ENCODE peak calls at places on chromosomes 1 and 21, in six cellular contexts. T is lower leg skin, P is cardiac fibroblast, Z is PC-3, F is brain microvascular endothelial cell, H is AG09319. V is an unnamed sample.

GRCh38 chr1:207845109-207845508 is 65.8 kb downstream of the CD34 start:
- DNase-seq in T (peak; percentile 80), P (no peak), Z (no peak), F (no peak), H (no peak), V (no peak)

GRCh38 chr1:177311111-177311510 is 140.4 kb downstream of the BRINP2 start:
- DNase-seq in T (no peak), P (no peak), Z (no peak), F (no peak), H (no peak), V (no peak)

GRCh38 chr1:208654241-208654640 is 410.1 kb upstream of the PLXNA2 start:
- DNase-seq in T (no peak), P (peak; percentile 19), Z (peak; percentile 76), F (peak; percentile 5), H (no peak), V (peak; percentile 12)

GRCh38 chr1:157969693-157970485 is 23.6 kb upstream of the KIRREL1 start:
- DNase-seq in T (no peak), P (peak; percentile 92), Z (peak; percentile 95), F (peak; percentile 84), H (peak; percentile 57), V (peak; percentile 66)

GRCh38 chr1:248045209-248045608 is 1.4 kb upstream of the OR2L3 start:
- DNase-seq in T (no peak), P (no peak), Z (no peak), F (no peak), H (no peak), V (no peak)

GRCh38 chr1:201598396-201598795 is 59.5 kb downstream of the NAV1 start:
- DNase-seq in T (no peak), P (no peak), Z (no peak), F (no peak), H (no peak), V (no peak)

GRCh38 chr1:70979879-70980278 is 67.7 kb downstream of the PTGER3 start:
- DNase-seq in T (no peak), P (no peak), Z (no peak), F (no peak), H (no peak), V (no peak)

GRCh38 chr21:37711294-37711844 is 204.9 kb downstream of the KCNJ6 start:
- DNase-seq in T (no peak), P (no peak), Z (no peak), F (no peak), H (no peak), V (no peak)

GRCh38 chr1:231315887-231316286 is 21.8 kb downstream of the EXOC8 start:
- DNase-seq in T (peak; percentile 78), P (peak; percentile 48), Z (peak; percentile 68), F (no peak), H (no peak), V (peak; percentile 36)

GRCh38 chr1:85606414-85606800 is 25.8 kb downstream of the CCN1 start:
- DNase-seq in T (no peak), P (no peak), Z (peak; percentile 31), F (no peak), H (no peak), V (no peak)

GRCh38 chr1:76870037-76870436 is 2.8 kb downstream of the ST6GALNAC5 start:
- DNase-seq in T (no peak), P (no peak), Z (no peak), F (no peak), H (no peak), V (no peak)

GRCh38 chr1:91502138-91502881 is 1.7 kb downstream of the CDC7 start:
- DNase-seq in T (no peak), P (no peak), Z (peak; percentile 3), F (no peak), H (no peak), V (no peak)

GRCh38 chr21:36504067-36505058 is 24.4 kb upstream of the CLDN14 start:
- DNase-seq in T (no peak), P (peak; percentile 76), Z (peak; percentile 78), F (peak; percentile 45), H (peak; percentile 35), V (peak; percentile 54)

GRCh38 chr1:145956776-145957442 is 908 bp downstream of the LIX1L start:
- DNase-seq in T (peak; percentile 72), P (peak; percentile 85), Z (no peak), F (no peak), H (no peak), V (no peak)

GRCh38 chr1:35714921-35715567 is 3.6 kb downstream of the C1orf216 start:
- DNase-seq in T (no peak), P (no peak), Z (no peak), F (no peak), H (no peak), V (no peak)

DNA sequence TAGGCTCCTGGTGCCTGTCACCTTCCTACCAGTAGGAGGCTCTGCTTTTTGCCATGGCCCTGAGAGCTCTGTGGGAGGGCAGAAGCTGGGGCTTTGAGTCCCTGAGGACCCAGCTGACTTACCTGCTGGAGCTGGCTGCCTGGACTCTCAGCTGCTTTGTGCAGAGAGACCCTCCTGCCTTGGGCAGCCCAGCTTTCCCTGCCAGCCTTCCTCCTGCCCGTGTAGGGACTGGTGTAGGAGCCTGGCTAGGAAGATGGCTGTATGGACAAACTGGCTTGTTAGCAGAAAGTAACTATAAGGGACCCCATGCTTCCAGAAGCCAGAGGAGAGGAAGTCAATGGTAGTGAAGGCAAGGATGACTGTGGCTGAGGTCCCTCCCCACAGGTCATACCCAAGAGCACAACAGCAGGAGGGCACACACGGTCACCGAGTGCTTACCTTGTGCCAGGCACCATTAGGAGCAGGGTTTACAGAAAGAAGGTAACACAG is 9.7 kb upstream of the CELSR2 start:
- DNase-seq in T (no peak), P (peak; percentile 43), Z (peak; percentile 46), F (peak; percentile 34), H (no peak), V (peak; percentile 48)
- TF ChIP-seq CTCF in T (no peak), P (peak; percentile 69), Z (peak; percentile 62), F (peak; percentile 82), H (peak; percentile 63), V (peak; percentile 55)

GRCh38 chr1:186421446-186421845 is 39.5 kb downstream of the PDC start:
- DNase-seq in T (no peak), P (no peak), Z (no peak), F (no peak), H (no peak), V (no peak)

GRCh38 chr1:186424539-186424938 is 36.4 kb downstream of the PDC start:
- DNase-seq in T (no peak), P (peak; percentile 64), Z (no peak), F (peak; percentile 48), H (no peak), V (no peak)

GRCh38 chr1:186420923-186421322 is 40.0 kb downstream of the PDC start:
- DNase-seq in T (no peak), P (no peak), Z (no peak), F (no peak), H (no peak), V (no peak)

GRCh38 chr1:186418503-186418902 is 42.4 kb downstream of the PDC start:
- DNase-seq in T (no peak), P (no peak), Z (no peak), F (no peak), H (no peak), V (no peak)

DNA sequence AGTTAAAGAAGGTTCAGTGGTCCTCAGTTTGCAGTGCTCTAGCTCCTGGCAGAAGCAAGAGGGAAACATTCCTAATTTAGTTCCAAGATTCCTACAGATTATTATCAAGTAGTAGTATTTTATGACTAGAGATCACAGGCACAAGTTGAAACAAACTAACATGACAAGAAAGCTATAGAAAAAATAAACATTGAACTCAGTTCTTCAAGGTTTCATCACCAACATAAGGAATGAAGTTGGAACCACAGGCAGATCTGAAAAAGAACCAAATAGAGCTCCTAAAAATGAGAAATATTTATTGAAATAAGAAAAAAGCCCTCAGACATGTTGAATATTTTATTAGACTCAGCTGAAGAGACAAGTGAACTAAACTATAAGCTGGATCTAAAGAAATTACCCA is 40.6 kb downstream of the PDC start:
- DNase-seq in T (no peak), P (no peak), Z (no peak), F (no peak), H (no peak), V (no peak)
- TF ChIP-seq CTCF in T (no peak), P (no peak), Z (no peak), F (no peak), H (no peak), V (no peak)

GRCh38 chr1:9607352-9607751 is 18.6 kb downstream of the TMEM201 start:
- DNase-seq in T (no peak), P (no peak), Z (no peak), F (no peak), H (no peak), V (no peak)
- TF ChIP-seq CTCF in T (no peak), P (no peak), Z (no peak), F (no peak), H (no peak), V (no peak)

DNA sequence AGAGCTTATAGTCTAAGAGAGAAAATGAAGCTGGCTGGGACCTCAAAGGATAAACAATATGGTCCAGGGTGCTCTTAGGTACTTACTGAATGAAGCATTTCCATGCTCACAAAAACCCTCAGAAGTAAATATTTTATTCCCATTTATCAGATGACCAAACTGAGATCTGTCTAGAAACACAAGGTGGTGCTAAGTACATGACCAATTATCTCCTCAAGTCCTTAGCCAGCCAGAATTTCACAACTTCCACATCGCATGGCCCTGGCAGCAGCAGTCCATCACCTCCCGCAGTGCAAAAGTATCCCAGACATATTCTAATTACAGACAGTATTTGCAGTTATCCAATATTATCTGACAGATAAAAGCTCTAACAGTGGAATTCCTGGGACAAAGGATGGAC is 321.7 kb upstream of the PROX1 start:
- DNase-seq in T (no peak), P (no peak), Z (no peak), F (no peak), H (no peak), V (no peak)
- TF ChIP-seq CTCF in T (no peak), P (no peak), Z (peak; percentile 20), F (no peak), H (no peak), V (no peak)

DNA sequence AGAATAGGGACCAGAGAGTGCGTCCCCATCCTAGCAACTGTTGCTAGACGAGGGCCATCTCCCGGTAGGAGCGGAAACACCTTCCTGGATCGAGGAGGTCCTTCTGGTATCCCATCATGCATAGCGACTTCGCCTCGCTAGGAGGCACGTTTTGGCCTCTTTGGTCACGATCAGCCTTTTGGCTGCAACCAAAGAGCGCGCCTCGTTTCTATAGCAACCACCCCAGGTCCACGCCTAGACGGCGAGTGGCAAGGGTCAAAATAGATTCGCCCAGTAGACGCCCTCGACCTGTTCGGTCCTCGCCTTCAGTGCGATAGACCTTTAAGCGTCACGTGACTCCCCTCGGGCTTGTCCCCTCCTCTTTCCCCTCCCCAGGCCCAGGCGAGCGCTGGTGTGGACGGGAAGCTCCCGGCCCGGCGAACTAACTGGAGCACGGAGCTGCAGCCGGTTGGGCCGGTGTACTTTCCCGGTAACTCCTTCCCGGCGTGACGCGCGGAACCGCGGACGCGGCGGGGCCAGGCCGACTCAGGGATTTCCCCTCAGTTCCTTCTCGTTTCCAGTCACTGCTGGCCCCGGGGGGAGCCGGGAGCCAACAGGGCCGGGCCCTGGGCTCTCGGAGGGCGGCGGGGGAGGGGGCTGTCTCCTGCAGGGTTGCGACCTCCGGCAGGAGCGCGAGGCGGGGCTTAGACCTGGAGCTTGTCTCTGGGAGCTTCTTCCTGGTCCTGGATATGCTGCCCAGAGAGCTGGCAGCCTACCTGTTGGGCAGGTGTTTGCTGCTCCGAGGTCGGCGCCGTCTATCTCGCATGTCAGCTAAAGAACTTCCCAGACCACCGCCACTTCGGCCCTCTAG is at the start of gene DNAJC16:
- DNase-seq in T (peak; percentile 100), P (peak; percentile 100), Z (peak; percentile 100), F (peak; percentile 100), H (peak; percentile 100), V (peak; percentile 94)
- TF ChIP-seq CTCF in T (no peak), P (peak; percentile 31), Z (no peak), F (peak; percentile 49), H (peak; percentile 31), V (no peak)

GRCh38 chr1:87450615-87451209 is 122.0 kb downstream of the LMO4 start:
- DNase-seq in T (no peak), P (no peak), Z (peak; percentile 29), F (no peak), H (no peak), V (no peak)
- TF ChIP-seq CTCF in T (no peak), P (no peak), Z (peak; percentile 40), F (no peak), H (no peak), V (no peak)

GRCh38 chr1:232643227-232643626 is 13.3 kb upstream of the SIPA1L2 start:
- DNase-seq in T (no peak), P (no peak), Z (peak; percentile 21), F (no peak), H (no peak), V (no peak)
- TF ChIP-seq CTCF in T (no peak), P (no peak), Z (peak; percentile 47), F (no peak), H (peak; percentile 17), V (no peak)

V was measured in nephron progenitor cell.